ENCODE peak calls at places on chromosomes 6 and 20, in nine cellular contexts. M is cardiac muscle cell; X is brain microvascular endothelial cell; H is putamen; F is activated gamma-delta T cell treated with anti-CD3 and anti-CD28 coated beads, Interleukin-2, amount 50 U/mL, for 16 hours; W is activated T-cell treated with anti-CD3 and anti-CD28 coated beads, Interleukin-2, amount 50 U/mL, for 24 hours; L is activated CD4-positive, alpha-beta memory T cell treated with anti-CD3 and anti-CD28 coated beads for 36 hours; Y is iPS DF 19.7; R is EH. D is an unnamed sample.

GRCh38 chr6:303948-304558 is 11.8 kb downstream of the DUSP22 start:
- DNase-seq in H (no peak), F (no peak), Y (no peak), W (no peak), R (no peak), X (no peak), M (no peak), L (no peak), D (no peak)

GRCh38 chr20:18093388-18093787 is 35.7 kb upstream of the OVOL2 start:
- DNase-seq in M (no peak), R (no peak), H (no peak), W (no peak), F (no peak), X (no peak), Y (no peak), L (no peak), D (no peak)

GRCh38 chr20:17616480-17617211 is 46.8 kb downstream of the DSTN start:
- DNase-seq in L (peak), F (no peak), H (no peak), W (peak), X (no peak), R (no peak), Y (no peak), M (no peak), D (no peak)

GRCh38 chr6:149560736-149561135 is 5.4 kb upstream of the GINM1 start:
- DNase-seq in L (peak), H (no peak), Y (no peak), R (no peak), F (no peak), W (no peak), M (no peak), X (peak), D (no peak)

GRCh38 chr6:28953039-28953872 is 29.5 kb upstream of the TRIM27 start:
- DNase-seq in L (peak), M (peak), W (peak), R (peak), X (peak), H (peak), Y (no peak), F (peak), D (peak)

GRCh38 chr6:39430968-39431523 is 108.5 kb upstream of the KCNK16 start:
- DNase-seq in Y (no peak), X (no peak), R (peak), H (peak), M (peak), F (no peak), W (no peak), L (peak), D (no peak)

GRCh38 chr6:129440691-129441090 is 269.3 kb downstream of the ARHGAP18 start:
- DNase-seq in Y (peak), X (peak), L (no peak), R (peak), W (no peak), H (no peak), M (peak), F (no peak), D (no peak)

GRCh38 chr6:21648475-21649050 is 55.0 kb downstream of the SOX4 start:
- DNase-seq in H (no peak), W (no peak), R (no peak), M (no peak), L (no peak), F (no peak), X (no peak), Y (no peak), D (no peak)

GRCh38 chr6:12165297-12165696 is 124.9 kb upstream of the EDN1 start:
- DNase-seq in L (no peak), X (no peak), M (no peak), H (no peak), F (no peak), W (no peak), Y (no peak), R (no peak), D (no peak)

GRCh38 chr6:13406051-13406477 is 77.7 kb upstream of the TBC1D7 start:
- DNase-seq in L (no peak), H (no peak), X (no peak), M (no peak), R (no peak), F (no peak), W (no peak), Y (no peak), D (no peak)

D was measured in T-helper 1 cell.